ENCODE peak calls at places on chromosomes 13 and 19, in five cellular contexts. K, Q, G, W and C are unnamed samples.

GRCh38 chr13:19586904-19587634 is 25.7 kb upstream of the TPTE2 start:
- DNase-seq in K (no peak), Q (peak), G (no peak), W (no peak), C (peak)

GRCh38 chr13:21676611-21677021 is 5.7 kb downstream of the FGF9 start:
- DNase-seq in K (peak), Q (no peak), G (no peak), W (peak), C (peak)

GRCh38 chr19:14433454-14434156 is 499 bp downstream of the PKN1 start:
- DNase-seq in K (no peak), Q (peak), G (peak), W (no peak), C (no peak)

GRCh38 chr19:14575428-14575980 is 3.6 kb upstream of the NDUFB7 start:
- DNase-seq in K (no peak), Q (no peak), G (no peak), W (no peak), C (peak)

GRCh38 chr19:4722671-4723464 is 774 bp downstream of the DPP9 start:
- DNase-seq in K (peak), Q (no peak), G (no peak), W (no peak), C (peak)

GRCh38 chr19:41244117-41244516 is 20.1 kb upstream of the HNRNPUL1 start:
- DNase-seq in K (no peak), Q (no peak), G (no peak), W (no peak), C (no peak)

GRCh38 chr13:47611664-47612288 is 389.3 kb downstream of the SUCLA2 start:
- DNase-seq in K (no peak), Q (no peak), G (no peak), W (no peak), C (no peak)

GRCh38 chr13:110263906-110264305 is 43.1 kb downstream of the COL4A1 start:
- DNase-seq in K (no peak), Q (no peak), G (no peak), W (no peak), C (no peak)

GRCh38 chr19:31656507-31656906 is 307.3 kb upstream of the TSHZ3 start:
- DNase-seq in K (no peak), Q (no peak), G (no peak), W (no peak), C (no peak)

GRCh38 chr13:108020027-108020426 is 195.3 kb downstream of the LIG4 start:
- DNase-seq in K (no peak), Q (no peak), G (no peak), W (no peak), C (no peak)

GRCh38 chr13:45749026-45749759 is 47.1 kb downstream of the CBY2 start:
- DNase-seq in K (no peak), Q (no peak), G (no peak), W (no peak), C (peak)

GRCh38 chr13:66962953-66963352 is 267.2 kb downstream of the PCDH9 start:
- DNase-seq in K (no peak), Q (no peak), G (no peak), W (no peak), C (no peak)

GRCh38 chr19:1252221-1252817 is 3.9 kb downstream of the MIDN start:
- DNase-seq in K (peak), Q (peak), G (no peak), W (peak), C (peak)

GRCh38 chr13:48144413-48145035 is 49.6 kb upstream of the MED4 start:
- DNase-seq in K (peak), Q (no peak), G (no peak), W (no peak), C (no peak)

GRCh38 chr19:9913237-9914000 is 22.9 kb downstream of the OLFM2 start:
- DNase-seq in K (peak), Q (no peak), G (no peak), W (peak), C (no peak)

GRCh38 chr13:101416181-101417042 is at the start of gene NALCN:
- DNase-seq in K (peak), Q (no peak), G (no peak), W (peak), C (no peak)

GRCh38 chr13:70964124-70964523 is 855.9 kb upstream of the KLHL1 start:
- DNase-seq in K (no peak), Q (no peak), G (no peak), W (no peak), C (peak)

GRCh38 chr13:91745962-91746361 is 347.5 kb downstream of the GPC5 start:
- DNase-seq in K (no peak), Q (no peak), G (no peak), W (no peak), C (no peak)

GRCh38 chr19:1122021-1122971 is 18.5 kb downstream of the GPX4 start:
- DNase-seq in K (no peak), Q (no peak), G (no peak), W (no peak), C (no peak)

GRCh38 chr13:40472427-40473220 is 193.8 kb downstream of the FOXO1 start:
- DNase-seq in K (no peak), Q (no peak), G (no peak), W (no peak), C (no peak)

GRCh38 chr13:30845297-30846214 is 60.5 kb upstream of the MEDAG start:
- DNase-seq in K (no peak), Q (no peak), G (no peak), W (no peak), C (no peak)

GRCh38 chr13:77565635-77566034 is 30.1 kb downstream of the SCEL start:
- DNase-seq in K (peak), Q (no peak), G (no peak), W (peak), C (peak)

GRCh38 chr19:52722062-52723005 is 12.5 kb downstream of the ZNF611 start:
- DNase-seq in K (peak), Q (no peak), G (no peak), W (no peak), C (no peak)

GRCh38 chr19:28026636-28027035 is 1186.3 kb downstream of the UQCRFS1 start:
- DNase-seq in K (no peak), Q (no peak), G (no peak), W (no peak), C (no peak)

GRCh38 chr13:75101997-75102720 is 379.8 kb downstream of the TBC1D4 start:
- DNase-seq in K (peak), Q (no peak), G (no peak), W (no peak), C (peak)

GRCh38 chr13:110131424-110131823 is 175.5 kb downstream of the COL4A1 start:
- DNase-seq in K (no peak), Q (no peak), G (no peak), W (peak), C (peak)

GRCh38 chr19:14218615-14219330 is 12.8 kb upstream of the ADGRL1 start:
- DNase-seq in K (no peak), Q (no peak), G (no peak), W (no peak), C (no peak)

GRCh38 chr13:44969858-44970484 is 19.3 kb downstream of the NUFIP1 start:
- DNase-seq in K (peak), Q (no peak), G (peak), W (peak), C (peak)

GRCh38 chr13:40221460-40222201 is 444.8 kb downstream of the FOXO1 start:
- DNase-seq in K (peak), Q (peak), G (no peak), W (no peak), C (peak)

GRCh38 chr19:15113245-15114152 is 6.3 kb downstream of the SYDE1 start:
- DNase-seq in K (no peak), Q (no peak), G (no peak), W (no peak), C (no peak)

GRCh38 chr13:36925603-36926002 is 5.6 kb upstream of the SMAD9 start:
- DNase-seq in K (no peak), Q (no peak), G (no peak), W (no peak), C (no peak)

GRCh38 chr13:84366484-84366883 is 484.2 kb upstream of the SLITRK1 start:
- DNase-seq in K (no peak), Q (no peak), G (no peak), W (no peak), C (no peak)

GRCh38 chr13:57824121-57824520 is 192.6 kb downstream of the PCDH17 start:
- DNase-seq in K (no peak), Q (no peak), G (no peak), W (no peak), C (no peak)

GRCh38 chr13:109357751-109358150 is 428.6 kb downstream of the IRS2 start:
- DNase-seq in K (no peak), Q (no peak), G (no peak), W (no peak), C (no peak)

GRCh38 chr19:10007811-10008211 is 2.5 kb downstream of the COL5A3 start:
- DNase-seq in K (peak), Q (no peak), G (no peak), W (no peak), C (peak)

GRCh38 chr19:14561832-14562351 is 10.0 kb downstream of the NDUFB7 start:
- DNase-seq in K (no peak), Q (no peak), G (no peak), W (no peak), C (no peak)

GRCh38 chr13:77002590-77003190 is 10.8 kb downstream of the CLN5 start:
- DNase-seq in K (peak), Q (no peak), G (no peak), W (no peak), C (no peak)

GRCh38 chr19:7013678-7014077 is 7.6 kb downstream of the MBD3L2B start:
- DNase-seq in K (no peak), Q (no peak), G (no peak), W (no peak), C (no peak)